ENCODE peak calls at places on chromosomes 2 and 18, in eight cellular contexts. S, K, T, F, G, Q, R and W are unnamed samples.
A peak's percentile ranks its signal among the peaks of the same experiment; 100 is the strongest.

GRCh38 chr2:2873450-2873811 is 504.2 kb downstream of the EIPR1 start:
- DNase-seq in S (no peak), K (no peak), T (no peak), F (no peak), G (no peak), Q (no peak), R (no peak), W (no peak)

GRCh38 chr2:189300917-189301316 is 121.4 kb upstream of the COL5A2 start:
- DNase-seq in S (no peak), K (no peak), T (no peak), F (no peak), G (no peak), Q (no peak), R (peak; percentile 15), W (no peak)

GRCh38 chr2:101160454-101160853 is 9.3 kb upstream of the TBC1D8 start:
- DNase-seq in S (peak; percentile 77), K (no peak), T (peak; percentile 35), F (no peak), G (no peak), Q (no peak), R (no peak), W (no peak)

GRCh38 chr2:49306925-49307324 is 152.6 kb upstream of the FSHR start:
- DNase-seq in S (no peak), K (peak; percentile 66), T (no peak), F (no peak), G (no peak), Q (no peak), R (no peak), W (no peak)

GRCh38 chr18:12406376-12407111 is 1.2 kb upstream of the PRELID3A start:
- DNase-seq in S (no peak), K (no peak), T (no peak), F (no peak), G (no peak), Q (peak; percentile 66), R (no peak), W (no peak)

GRCh38 chr2:52386433-52386832 is 1354.5 kb upstream of the NRXN1 start:
- DNase-seq in S (no peak), K (no peak), T (no peak), F (no peak), G (no peak), Q (no peak), R (no peak), W (no peak)

GRCh38 chr2:43402452-43402937 is 176.1 kb upstream of the ZFP36L2 start:
- DNase-seq in S (no peak), K (no peak), T (no peak), F (no peak), G (no peak), Q (no peak), R (no peak), W (no peak)

GRCh38 chr2:218505754-218506371 is 62.3 kb downstream of the USP37 start:
- DNase-seq in S (no peak), K (no peak), T (no peak), F (no peak), G (no peak), Q (no peak), R (no peak), W (no peak)

GRCh38 chr2:25521665-25522387 is 151.6 kb downstream of the DTNB start:
- DNase-seq in S (peak; percentile 49), K (peak; percentile 23), T (peak; percentile 15), F (no peak), G (no peak), Q (no peak), R (peak; percentile 3), W (no peak)

GRCh38 chr2:239539083-239539775 is 138.4 kb upstream of the HDAC4 start:
- DNase-seq in S (no peak), K (no peak), T (no peak), F (no peak), G (no peak), Q (peak; percentile 17), R (no peak), W (no peak)

GRCh38 chr2:218129756-218130155 is 3.9 kb downstream of the CXCR2 start:
- DNase-seq in S (peak; percentile 22), K (no peak), T (no peak), F (no peak), G (no peak), Q (no peak), R (no peak), W (no peak)

GRCh38 chr2:65370387-65371093 is 61.9 kb downstream of the SPRED2 start:
- DNase-seq in S (no peak), K (no peak), T (no peak), F (no peak), G (no peak), Q (no peak), R (no peak), W (no peak)

GRCh38 chr2:240169486-240170353 is 29.3 kb upstream of the OTOS start:
- DNase-seq in S (no peak), K (no peak), T (no peak), F (no peak), G (no peak), Q (peak; percentile 66), R (no peak), W (no peak)

GRCh38 chr2:113217455-113218282 is 43.9 kb downstream of the PSD4 start:
- DNase-seq in S (no peak), K (no peak), T (no peak), F (no peak), G (no peak), Q (no peak), R (no peak), W (no peak)

GRCh38 chr18:10420561-10421352 is 33.7 kb upstream of the APCDD1 start:
- DNase-seq in S (peak; percentile 99), K (no peak), T (no peak), F (no peak), G (no peak), Q (no peak), R (no peak), W (no peak)

GRCh38 chr2:15956751-15957736 is 16.7 kb downstream of the MYCN start:
- DNase-seq in S (peak; percentile 55), K (no peak), T (no peak), F (no peak), G (no peak), Q (no peak), R (no peak), W (no peak)

GRCh38 chr2:219002395-219003266 is 9.4 kb upstream of the CRYBA2 start:
- DNase-seq in S (peak; percentile 40), K (peak; percentile 76), T (peak; percentile 75), F (peak; percentile 92), G (peak; percentile 87), Q (no peak), R (no peak), W (peak; percentile 85)

GRCh38 chr2:238998775-238999174 is 150.9 kb downstream of the TWIST2 start:
- DNase-seq in S (no peak), K (no peak), T (no peak), F (no peak), G (no peak), Q (no peak), R (no peak), W (no peak)

GRCh38 chr2:38076250-38076709 is 329 bp upstream of the CYP1B1 start:
- DNase-seq in S (peak; percentile 77), K (peak; percentile 75), T (no peak), F (peak; percentile 74), G (peak; percentile 64), Q (peak; percentile 88), R (no peak), W (peak; percentile 88)

GRCh38 chr2:121504316-121504715 is 26.4 kb upstream of the RNU4ATAC start:
- DNase-seq in S (peak; percentile 16), K (no peak), T (no peak), F (no peak), G (no peak), Q (no peak), R (no peak), W (no peak)
- H3K4me1 ChIP-seq in S (peaks cover 59% of the 10 kb centered on the region), K (no peaks in the 10 kb centered on the region), T (peaks cover 9% of the 10 kb centered on the region), F (no peaks in the 10 kb centered on the region), G (no peaks in the 10 kb centered on the region), Q (no peaks in the 10 kb centered on the region), R (no peaks in the 10 kb centered on the region), W (no peaks in the 10 kb centered on the region)

GRCh38 chr18:35917043-35917442 is 55.4 kb upstream of the RMP24 start:
- DNase-seq in S (peak; percentile 12), K (no peak), T (no peak), F (no peak), G (no peak), Q (no peak), R (no peak), W (no peak)
- TF ChIP-seq CTCF in S (peak; percentile 54), K (no peak), T (peak; percentile 42), F (no peak), G (no peak), Q (no peak), R (no peak), W (no peak)

GRCh38 chr2:190446750-190447516 is 38.8 kb downstream of the MFSD6 start:
- DNase-seq in S (no peak), K (no peak), T (no peak), F (no peak), G (no peak), Q (no peak), R (no peak), W (no peak)

GRCh38 chr2:190444954-190445353 is 36.8 kb downstream of the MFSD6 start:
- DNase-seq in S (no peak), K (no peak), T (no peak), F (no peak), G (no peak), Q (no peak), R (no peak), W (no peak)

GRCh38 chr2:190443778-190444481 is 35.8 kb downstream of the MFSD6 start:
- DNase-seq in S (peak; percentile 13), K (peak; percentile 26), T (no peak), F (no peak), G (no peak), Q (no peak), R (no peak), W (no peak)

GRCh38 chr2:190447766-190448165 is 39.6 kb downstream of the MFSD6 start:
- DNase-seq in S (no peak), K (no peak), T (no peak), F (no peak), G (no peak), Q (no peak), R (no peak), W (no peak)

GRCh38 chr2:190446193-190446592 is 38.0 kb downstream of the MFSD6 start:
- DNase-seq in S (no peak), K (no peak), T (no peak), F (no peak), G (no peak), Q (no peak), R (no peak), W (no peak)
- H3K4me1 ChIP-seq in S (peaks cover 5% of the 10 kb centered on the region), K (no peaks in the 10 kb centered on the region), T (no peaks in the 10 kb centered on the region), F (peaks cover 7% of the 10 kb centered on the region), G (peaks cover 8% of the 10 kb centered on the region), Q (peaks cover 9% of the 10 kb centered on the region), R (peaks cover 42% of the 10 kb centered on the region), W (peaks cover 25% of the 10 kb centered on the region)

DNA sequence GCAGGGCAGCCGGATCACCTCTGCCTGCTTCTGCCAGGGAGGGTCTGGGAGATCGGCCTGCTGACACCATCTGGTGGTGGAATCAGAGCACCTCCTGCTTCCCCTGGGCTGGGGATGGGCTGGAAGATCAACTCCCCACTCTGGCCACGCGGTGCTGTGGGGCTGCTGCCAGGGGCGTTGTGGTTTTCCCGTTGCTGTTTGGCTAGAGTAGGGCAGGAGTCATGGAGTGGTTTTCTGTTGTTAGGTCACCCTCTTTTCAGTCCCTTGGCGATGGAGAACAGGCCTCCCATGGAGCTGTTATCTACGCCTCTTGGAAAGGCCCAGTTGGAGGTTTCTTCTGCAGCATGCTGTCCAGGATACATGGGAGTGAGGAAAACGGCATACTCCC is 15.2 kb downstream of the BCL2L11 start:
- DNase-seq in S (no peak), K (no peak), T (no peak), F (no peak), G (no peak), Q (no peak), R (no peak), W (peak; percentile 52)
- TF ChIP-seq CTCF in S (peak; percentile 8), K (no peak), T (no peak), F (no peak), G (no peak), Q (no peak), R (no peak), W (peak; percentile 14)